ENCODE peak calls at places on chromosomes 7 and 10, in nine cellular contexts. A is tibial artery, R is AG04450, D is cardiac fibroblast, Z is GM12865, W is WERI-Rb-1, C is AG09309, Q is neural progenitor cell, S is cardiac muscle cell. I is an unnamed sample.

GRCh38 chr10:86698207-86698940 is 30.1 kb downstream of the LDB3 start:
- DNase-seq in R (no peak), C (no peak), D (no peak), A (no peak), S (no peak), Z (no peak), W (no peak), Q (no peak), I (no peak)

GRCh38 chr10:30596037-30596436 is 33.5 kb downstream of the LYZL2 start:
- DNase-seq in Q (no peak), D (no peak), S (no peak), R (no peak), Z (no peak), C (no peak), A (no peak), W (no peak), I (no peak)

GRCh38 chr10:52146766-52147165 is 167.3 kb upstream of the DKK1 start:
- DNase-seq in Z (no peak), C (peak; percentile 4), D (peak; percentile 48), R (peak; percentile 11), Q (no peak), A (no peak), W (no peak), S (no peak), I (no peak)

GRCh38 chr7:16970732-16971495 is 89.1 kb upstream of the AGR3 start:
- DNase-seq in D (no peak), A (no peak), C (no peak), R (no peak), W (no peak), Q (peak; percentile 73), Z (no peak), S (no peak), I (no peak)

GRCh38 chr7:934469-935320 is 19.8 kb downstream of the ADAP1 start:
- DNase-seq in R (no peak), S (no peak), D (no peak), Z (no peak), C (no peak), Q (no peak), A (no peak), W (no peak), I (no peak)

GRCh38 chr10:83706120-83706519 is 433.2 kb upstream of the GHITM start:
- DNase-seq in A (no peak), Q (no peak), C (no peak), Z (no peak), W (peak; percentile 15), R (no peak), S (no peak), D (no peak), I (no peak)

GRCh38 chr7:25392571-25393338 is 164.5 kb upstream of the NPVF start:
- DNase-seq in S (no peak), D (no peak), Z (no peak), R (no peak), W (no peak), Q (peak; percentile 33), C (no peak), A (no peak), I (no peak)

GRCh38 chr7:78327718-78328117 is 529.1 kb downstream of the PHTF2 start:
- DNase-seq in A (no peak), W (no peak), R (no peak), Q (no peak), C (no peak), Z (no peak), D (no peak), S (no peak), I (no peak)

GRCh38 chr7:40213856-40214255 is 79.1 kb downstream of the SUGCT start:
- DNase-seq in S (peak; percentile 48), A (no peak), W (no peak), Q (no peak), D (peak; percentile 58), R (no peak), C (no peak), Z (no peak), I (no peak)

GRCh38 chr7:30930621-30931020 is 19.0 kb downstream of the AQP1 start:
- DNase-seq in A (no peak), Z (no peak), R (no peak), C (no peak), Q (no peak), W (no peak), S (peak; percentile 56), D (no peak), I (no peak)

GRCh38 chr10:48476279-48476982 is 128.4 kb downstream of the ARHGAP22 start:
- DNase-seq in A (no peak), Q (no peak), S (peak; percentile 43), C (no peak), D (no peak), Z (no peak), R (no peak), W (peak; percentile 73), I (no peak)

GRCh38 chr7:50533849-50534248 is 31.4 kb downstream of the DDC start:
- DNase-seq in Q (no peak), S (no peak), R (no peak), D (no peak), C (no peak), Z (no peak), A (no peak), W (no peak), I (no peak)

GRCh38 chr10:126565456-126565855 is 105.0 kb downstream of the C10orf90 start:
- DNase-seq in S (no peak), W (no peak), C (no peak), A (no peak), R (no peak), Q (peak; percentile 19), D (no peak), Z (no peak), I (no peak)

DNA sequence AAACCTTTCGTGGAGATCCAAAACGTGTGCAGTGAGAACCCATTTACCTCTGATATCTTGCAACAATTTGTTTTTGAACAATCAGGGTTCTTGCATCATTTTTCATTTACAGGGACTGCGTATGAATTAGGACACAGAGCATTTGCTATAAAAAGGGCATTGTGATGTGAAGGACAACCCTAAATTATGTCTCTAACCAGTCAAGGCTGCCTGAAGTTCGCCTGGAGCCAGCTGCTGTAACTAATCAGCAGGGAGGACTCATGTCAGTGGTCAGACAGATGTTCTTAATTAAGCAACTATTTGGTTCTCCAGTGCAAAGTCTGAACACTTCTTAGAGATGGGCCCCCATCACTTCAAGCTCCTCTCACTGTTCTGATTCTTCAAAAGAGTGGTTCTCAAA is 674.8 kb downstream of the KCNMA1 start:
- DNase-seq in R (no peak), D (no peak), S (no peak), A (no peak), Z (no peak), W (no peak), Q (no peak), C (peak; percentile 62), I (peak; percentile 57)
- H3K4me3 ChIP-seq in R (no peak overlapping the region), D (no peak overlapping the region), S (no peak overlapping the region), A (no peak overlapping the region), Z (no peak overlapping the region), W (no peak overlapping the region), Q (no peak overlapping the region), C (no peak overlapping the region), I (no peak overlapping the region)

GRCh38 chr7:122412886-122413285 is 108.3 kb upstream of the FEZF1 start:
- DNase-seq in A (peak; percentile 28), D (peak; percentile 80), Q (no peak), Z (no peak), R (no peak), W (no peak), S (peak; percentile 94), C (peak; percentile 44), I (no peak)

GRCh38 chr7:122413339-122413738 is 108.8 kb upstream of the FEZF1 start:
- DNase-seq in R (no peak), Z (no peak), D (no peak), Q (no peak), S (no peak), C (no peak), W (no peak), A (no peak), I (no peak)

GRCh38 chr7:122416316-122416925 is 111.9 kb upstream of the FEZF1 start:
- DNase-seq in A (no peak), W (no peak), D (no peak), C (no peak), S (no peak), Z (no peak), R (no peak), Q (no peak), I (no peak)

GRCh38 chr7:122412441-122412840 is 107.9 kb upstream of the FEZF1 start:
- DNase-seq in R (no peak), A (no peak), Q (no peak), C (no peak), Z (no peak), D (peak; percentile 45), W (no peak), S (peak; percentile 6), I (no peak)

DNA sequence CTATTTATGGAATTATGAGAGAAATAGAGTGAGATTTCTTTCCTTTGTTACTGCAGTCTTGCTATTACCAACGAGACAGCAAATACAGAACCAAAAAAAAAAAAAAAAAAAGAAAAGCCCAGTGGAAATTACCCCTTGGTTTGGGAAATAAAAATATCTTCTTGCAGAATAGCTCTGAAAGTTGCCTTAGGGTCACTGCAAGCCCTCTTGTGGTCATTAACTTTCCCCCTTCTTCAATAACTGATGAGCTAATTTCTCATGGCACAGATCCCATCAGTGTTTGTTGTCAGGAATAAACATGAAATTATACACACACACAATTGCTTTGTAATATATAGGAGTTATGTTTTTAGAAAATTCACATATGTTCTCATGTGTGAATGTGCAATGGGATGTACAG is 111.0 kb upstream of the FEZF1 start:
- DNase-seq in A (no peak), D (no peak), S (no peak), Q (no peak), C (no peak), Z (peak; percentile 5), R (no peak), W (no peak), I (no peak)
- TF ChIP-seq CTCF in A (no peak), D (no peak), S (no peak), Q (peak; percentile 29), C (no peak), Z (no peak), R (no peak), W (no peak), I (no peak)

DNA sequence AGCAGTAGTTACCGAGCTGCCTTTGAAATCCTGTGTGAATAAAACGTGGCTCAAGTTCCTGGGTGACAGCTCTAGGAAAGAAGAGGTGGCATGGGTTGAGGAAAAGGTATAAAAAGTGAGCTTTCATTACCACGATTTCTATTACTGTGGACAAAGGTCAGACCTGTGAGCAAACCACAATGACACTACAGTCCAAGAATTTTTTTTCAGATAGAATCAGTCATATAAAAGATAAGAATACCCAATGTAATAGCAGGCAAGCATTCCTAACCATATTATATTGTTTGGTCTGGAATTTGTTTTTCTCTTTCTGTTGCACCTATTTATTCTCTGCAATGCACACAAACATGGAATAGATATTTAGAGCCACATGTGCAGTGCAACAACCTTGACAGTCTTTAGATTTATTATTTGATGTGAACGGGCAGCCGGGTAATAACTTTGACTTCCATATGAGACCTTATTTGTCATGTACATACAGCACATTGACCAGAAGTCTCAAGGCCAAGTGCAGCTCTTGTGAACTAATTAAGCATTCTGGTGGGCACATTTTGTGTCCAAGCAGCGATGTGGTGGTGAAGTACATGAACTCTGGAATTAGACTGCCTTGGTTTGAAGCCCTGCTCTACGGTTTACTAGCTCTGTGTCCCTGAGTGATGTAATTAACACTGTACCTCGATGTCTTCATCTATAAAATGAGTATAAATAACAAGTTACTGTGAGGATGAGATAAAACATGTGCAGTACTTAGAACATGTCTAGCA is 156.8 kb downstream of the NRCAM start:
- DNase-seq in Q (no peak), R (no peak), Z (no peak), C (no peak), W (no peak), S (peak; percentile 68), A (no peak), D (peak; percentile 78), I (no peak)
- H3K4me3 ChIP-seq in Q (no peak overlapping the region), R (no peak overlapping the region), Z (no peak overlapping the region), C (no peak overlapping the region), W (no peak overlapping the region), S (no peak overlapping the region), A (no peak overlapping the region), D (no peak overlapping the region), I (no peak overlapping the region)

GRCh38 chr10:4720463-4720862 is 105.5 kb upstream of the AKR1E2 start:
- DNase-seq in R (no peak), A (no peak), Z (no peak), D (peak; percentile 35), C (no peak), S (peak; percentile 19), W (no peak), Q (no peak), I (peak; percentile 9)
- TF ChIP-seq CTCF in R (no peak), A (no peak), Z (no peak), D (no peak), C (no peak), S (no peak), W (no peak), Q (no peak), I (no peak)

I was measured in HFF-Myc.